ENCODE peak calls at places on chromosomes 16 and 17, in ten cellular contexts. One of them, this sample, is unnamed.

GRCh38 chr17:80773243-80773991 is 218.2 kb upstream of the CHMP6 start:
- DNase-seq in psoas muscle: peak; percentile 94
- DNase-seq in AG04450: no peak
- DNase-seq in heart right ventricle: peak; percentile 63
- DNase-seq in endothelial cell of umbilical vein: no peak
- DNase-seq in endodermal cell: peak; percentile 81
- DNase-seq in dorsolateral prefrontal cortex: peak; percentile 85
- DNase-seq in tibial artery: peak; percentile 79
- DNase-seq in adrenal gland: peak; percentile 85
- DNase-seq in IMR-90: peak; percentile 80
- DNase-seq in this sample: no peak

GRCh38 chr16:1036121-1036520 is 36.4 kb upstream of the SSTR5 start:
- DNase-seq in psoas muscle: no peak
- DNase-seq in AG04450: no peak
- DNase-seq in heart right ventricle: peak; percentile 5
- DNase-seq in endothelial cell of umbilical vein: no peak
- DNase-seq in endodermal cell: no peak
- DNase-seq in dorsolateral prefrontal cortex: no peak
- DNase-seq in tibial artery: no peak
- DNase-seq in adrenal gland: no peak
- DNase-seq in IMR-90: no peak
- DNase-seq in this sample: no peak

GRCh38 chr16:477758-478157 is 49.8 kb upstream of the CAPN15 start:
- DNase-seq in psoas muscle: peak; percentile 89
- DNase-seq in AG04450: no peak
- DNase-seq in heart right ventricle: no peak
- DNase-seq in endothelial cell of umbilical vein: no peak
- DNase-seq in endodermal cell: no peak
- DNase-seq in dorsolateral prefrontal cortex: no peak
- DNase-seq in tibial artery: no peak
- DNase-seq in adrenal gland: peak; percentile 69
- DNase-seq in IMR-90: no peak
- DNase-seq in this sample: no peak

GRCh38 chr17:73343168-73343634 is 31.4 kb upstream of the CDC42EP4 start:
- DNase-seq in psoas muscle: peak; percentile 78
- DNase-seq in AG04450: peak; percentile 72
- DNase-seq in heart right ventricle: peak; percentile 67
- DNase-seq in endothelial cell of umbilical vein: no peak
- DNase-seq in endodermal cell: peak; percentile 97
- DNase-seq in dorsolateral prefrontal cortex: peak; percentile 90
- DNase-seq in tibial artery: peak; percentile 59
- DNase-seq in adrenal gland: peak; percentile 85
- DNase-seq in IMR-90: peak; percentile 88
- DNase-seq in this sample: no peak

GRCh38 chr16:68512183-68512582 is 26.9 kb upstream of the ZFP90 start:
- DNase-seq in psoas muscle: no peak
- DNase-seq in AG04450: no peak
- DNase-seq in heart right ventricle: no peak
- DNase-seq in endothelial cell of umbilical vein: no peak
- DNase-seq in endodermal cell: no peak
- DNase-seq in dorsolateral prefrontal cortex: no peak
- DNase-seq in tibial artery: no peak
- DNase-seq in adrenal gland: no peak
- DNase-seq in IMR-90: no peak
- DNase-seq in this sample: no peak

GRCh38 chr17:75548839-75549238 is 23.3 kb downstream of the LLGL2 start:
- DNase-seq in psoas muscle: no peak
- DNase-seq in AG04450: no peak
- DNase-seq in heart right ventricle: no peak
- DNase-seq in endothelial cell of umbilical vein: no peak
- DNase-seq in endodermal cell: no peak
- DNase-seq in dorsolateral prefrontal cortex: no peak
- DNase-seq in tibial artery: no peak
- DNase-seq in adrenal gland: no peak
- DNase-seq in IMR-90: no peak
- DNase-seq in this sample: no peak

GRCh38 chr17:40373324-40373723 is 8.8 kb upstream of the GJD3 start:
- DNase-seq in psoas muscle: no peak
- DNase-seq in AG04450: no peak
- DNase-seq in heart right ventricle: no peak
- DNase-seq in endothelial cell of umbilical vein: no peak
- DNase-seq in endodermal cell: no peak
- DNase-seq in dorsolateral prefrontal cortex: no peak
- DNase-seq in tibial artery: no peak
- DNase-seq in adrenal gland: no peak
- DNase-seq in IMR-90: peak; percentile 83
- DNase-seq in this sample: no peak

GRCh38 chr17:11241611-11242226 is 706 bp downstream of the SHISA6 start:
- DNase-seq in psoas muscle: no peak
- DNase-seq in AG04450: no peak
- DNase-seq in heart right ventricle: no peak
- DNase-seq in endothelial cell of umbilical vein: no peak
- DNase-seq in endodermal cell: peak; percentile 85
- DNase-seq in dorsolateral prefrontal cortex: no peak
- DNase-seq in tibial artery: no peak
- DNase-seq in adrenal gland: no peak
- DNase-seq in IMR-90: no peak
- DNase-seq in this sample: no peak

DNA sequence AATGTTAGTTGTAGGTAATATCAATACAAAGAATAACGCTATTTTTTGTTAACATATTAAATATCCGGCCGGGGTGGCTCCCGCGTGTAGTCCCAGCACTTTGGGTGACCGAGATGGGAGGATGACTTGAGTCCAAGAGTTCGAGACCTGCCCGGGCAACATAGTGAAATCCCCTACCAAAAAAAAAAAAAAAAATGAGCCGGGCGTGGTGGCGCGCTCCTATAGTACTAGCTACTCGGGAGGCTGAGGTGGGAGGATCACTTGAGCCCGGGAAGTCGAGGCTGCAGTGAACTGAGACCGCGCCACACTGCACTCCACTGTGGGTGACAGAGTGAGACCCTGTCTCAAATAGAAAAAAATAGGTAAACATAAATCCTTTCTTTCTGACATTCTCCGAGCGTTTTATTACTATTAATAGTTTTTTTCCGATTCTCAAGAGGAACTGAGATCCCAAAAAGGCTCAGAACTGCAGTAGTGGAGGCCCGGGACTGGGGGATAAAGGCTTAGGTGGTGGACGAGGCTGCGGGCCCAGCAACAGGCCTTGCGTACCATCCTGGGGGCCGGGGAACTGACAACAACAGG is 1.0 kb downstream of the N4BP1 start:
- DNase-seq in psoas muscle: no peak
- DNase-seq in AG04450: no peak
- DNase-seq in heart right ventricle: no peak
- DNase-seq in endothelial cell of umbilical vein: no peak
- DNase-seq in endodermal cell: peak; percentile 72
- DNase-seq in dorsolateral prefrontal cortex: no peak
- DNase-seq in tibial artery: no peak
- DNase-seq in adrenal gland: no peak
- DNase-seq in IMR-90: no peak
- DNase-seq in this sample: no peak
- H3K27ac ChIP-seq in psoas muscle: peak overlapping the region; percentile 87
- H3K27ac ChIP-seq in AG04450: peak overlapping the region; percentile 52
- H3K27ac ChIP-seq in heart right ventricle: peak overlapping the region; percentile 85
- H3K27ac ChIP-seq in endothelial cell of umbilical vein: peak overlapping the region; percentile 87
- H3K27ac ChIP-seq in endodermal cell: no peak overlapping the region
- H3K27ac ChIP-seq in dorsolateral prefrontal cortex: peak overlapping the region; percentile 97
- H3K27ac ChIP-seq in tibial artery: peak overlapping the region; percentile 85
- H3K27ac ChIP-seq in adrenal gland: no peak overlapping the region
- H3K27ac ChIP-seq in IMR-90: peak overlapping the region; percentile 77
- H3K27ac ChIP-seq in this sample: peak overlapping the region; percentile 90

GRCh38 chr17:29747660-29748059 is 124.9 kb upstream of the CORO6 start:
- DNase-seq in psoas muscle: no peak
- DNase-seq in AG04450: no peak
- DNase-seq in heart right ventricle: no peak
- DNase-seq in endothelial cell of umbilical vein: no peak
- DNase-seq in endodermal cell: no peak
- DNase-seq in dorsolateral prefrontal cortex: no peak
- DNase-seq in tibial artery: no peak
- DNase-seq in adrenal gland: no peak
- DNase-seq in IMR-90: no peak
- DNase-seq in this sample: no peak
- H3K4me3 ChIP-seq in psoas muscle: no peak overlapping the region
- H3K4me3 ChIP-seq in AG04450: no peak overlapping the region
- H3K4me3 ChIP-seq in heart right ventricle: no peak overlapping the region
- H3K4me3 ChIP-seq in endothelial cell of umbilical vein: no peak overlapping the region
- H3K4me3 ChIP-seq in endodermal cell: no peak overlapping the region
- H3K4me3 ChIP-seq in dorsolateral prefrontal cortex: no peak overlapping the region
- H3K4me3 ChIP-seq in tibial artery: no peak overlapping the region
- H3K4me3 ChIP-seq in adrenal gland: no peak overlapping the region
- H3K4me3 ChIP-seq in IMR-90: no peak overlapping the region
- H3K4me3 ChIP-seq in this sample: no peak overlapping the region

DNA sequence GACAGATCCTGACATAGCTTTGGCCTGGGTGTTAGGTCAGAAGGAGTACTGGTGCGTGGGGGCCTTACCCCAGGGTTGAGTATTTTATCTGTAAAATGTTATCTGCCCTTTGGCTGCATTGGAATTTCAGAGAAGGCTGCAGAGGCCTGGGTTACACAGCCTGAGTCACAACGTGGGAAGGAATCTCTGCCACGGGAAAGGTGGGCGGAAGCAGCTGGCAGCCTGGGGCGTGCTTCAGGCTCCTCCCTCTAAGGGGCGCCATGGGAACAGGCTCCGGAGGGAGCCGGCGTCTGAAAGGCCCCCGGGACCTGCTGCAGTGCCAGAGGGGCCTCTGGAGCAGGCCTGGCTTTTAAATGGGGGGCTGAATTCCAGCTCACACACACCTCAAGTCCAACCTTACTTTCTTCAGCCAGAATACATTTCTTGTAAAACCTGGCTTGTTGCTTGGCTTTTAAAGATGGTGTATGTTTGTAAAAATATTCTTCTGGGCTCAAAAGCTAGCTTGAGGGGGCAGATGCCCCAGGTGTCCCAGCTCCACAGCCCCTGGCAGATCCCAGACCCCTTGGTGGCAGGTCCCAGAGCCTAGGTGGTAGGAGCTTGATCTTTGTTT is 142.2 kb downstream of the RAB11FIP4 start:
- DNase-seq in psoas muscle: no peak
- DNase-seq in AG04450: peak; percentile 64
- DNase-seq in heart right ventricle: no peak
- DNase-seq in endothelial cell of umbilical vein: peak; percentile 44
- DNase-seq in endodermal cell: peak; percentile 93
- DNase-seq in dorsolateral prefrontal cortex: peak; percentile 81
- DNase-seq in tibial artery: no peak
- DNase-seq in adrenal gland: no peak
- DNase-seq in IMR-90: peak; percentile 88
- DNase-seq in this sample: no peak
- TF ChIP-seq CTCF in psoas muscle: peak; percentile 18
- TF ChIP-seq CTCF in AG04450: peak; percentile 21
- TF ChIP-seq CTCF in heart right ventricle: no peak
- TF ChIP-seq CTCF in endothelial cell of umbilical vein: peak; percentile 36
- TF ChIP-seq CTCF in endodermal cell: peak; percentile 66
- TF ChIP-seq CTCF in dorsolateral prefrontal cortex: peak; percentile 46
- TF ChIP-seq CTCF in tibial artery: no peak
- TF ChIP-seq CTCF in adrenal gland: no peak
- TF ChIP-seq CTCF in IMR-90: peak; percentile 56
- TF ChIP-seq CTCF in this sample: no peak

DNA sequence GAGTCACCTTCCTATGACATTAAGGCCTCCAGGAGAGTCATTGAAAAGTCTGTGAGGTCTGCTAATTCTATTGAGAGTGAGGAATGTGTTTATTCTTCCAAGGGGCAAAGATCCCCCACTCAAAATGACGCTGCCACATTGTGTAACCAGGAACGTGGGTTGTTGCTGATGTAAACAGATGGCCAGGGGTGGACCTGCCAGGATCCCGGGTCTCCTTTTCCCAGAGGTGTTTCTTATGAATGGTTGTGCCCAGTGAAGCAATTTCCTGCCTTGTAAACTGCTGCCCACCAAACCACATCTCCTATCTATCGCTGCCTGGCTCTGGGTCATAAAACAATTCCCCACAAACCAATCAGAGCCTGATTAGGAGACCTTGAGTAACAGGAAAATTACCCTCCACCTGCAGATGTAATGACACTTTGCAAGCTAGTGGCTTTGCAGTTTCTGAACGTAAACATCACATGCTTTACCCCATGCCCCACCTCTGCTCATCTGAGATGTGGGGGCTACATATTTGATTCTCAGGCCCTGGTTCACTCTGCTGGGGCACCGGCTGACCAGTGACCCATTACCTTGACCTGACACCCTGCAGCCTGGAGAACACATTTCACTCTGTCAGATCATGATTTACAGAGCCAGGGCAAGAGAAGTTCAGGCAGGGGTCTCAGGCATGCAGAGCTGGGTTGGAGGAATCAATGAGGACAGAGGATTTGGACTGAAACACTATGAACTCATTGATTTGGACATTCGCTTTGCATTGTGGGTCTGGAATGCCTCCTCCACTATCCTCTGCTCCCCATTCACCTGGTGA is 33.1 kb upstream of the DDX52 start:
- DNase-seq in psoas muscle: no peak
- DNase-seq in AG04450: no peak
- DNase-seq in heart right ventricle: no peak
- DNase-seq in endothelial cell of umbilical vein: no peak
- DNase-seq in endodermal cell: peak; percentile 35
- DNase-seq in dorsolateral prefrontal cortex: no peak
- DNase-seq in tibial artery: no peak
- DNase-seq in adrenal gland: no peak
- DNase-seq in IMR-90: peak; percentile 64
- DNase-seq in this sample: no peak
- H3K27ac ChIP-seq in psoas muscle: no peak overlapping the region
- H3K27ac ChIP-seq in AG04450: no peak overlapping the region
- H3K27ac ChIP-seq in heart right ventricle: no peak overlapping the region
- H3K27ac ChIP-seq in endothelial cell of umbilical vein: no peak overlapping the region
- H3K27ac ChIP-seq in endodermal cell: no peak overlapping the region
- H3K27ac ChIP-seq in dorsolateral prefrontal cortex: no peak overlapping the region
- H3K27ac ChIP-seq in tibial artery: no peak overlapping the region
- H3K27ac ChIP-seq in adrenal gland: no peak overlapping the region
- H3K27ac ChIP-seq in IMR-90: no peak overlapping the region
- H3K27ac ChIP-seq in this sample: no peak overlapping the region

This sample was measured in lung.